ENCODE peak calls at places on chromosomes 4 and X, in ten cellular contexts. C, R, F, U, N, K, A, X, P and B are unnamed samples.

GRCh38 chr4:40196260-40196659 is 571 bp upstream of the RHOH start:
- DNase-seq in C (no peak), R (no peak), F (no peak), U (no peak), N (no peak), K (no peak), A (no peak), X (no peak), P (no peak), B (no peak)

GRCh38 chrX:85569691-85570090 is 190.2 kb upstream of the POF1B start:
- DNase-seq in C (no peak), R (no peak), F (no peak), U (no peak), N (no peak), K (no peak), A (no peak), X (no peak), P (no peak), B (no peak)

GRCh38 chr4:997375-998071 is 4.3 kb upstream of the SLC26A1 start:
- DNase-seq in C (no peak), R (no peak), F (no peak), U (no peak), N (no peak), K (no peak), A (no peak), X (no peak), P (no peak), B (no peak)

GRCh38 chr4:48071171-48071570 is 54.6 kb downstream of the NIPAL1 start:
- DNase-seq in C (no peak), R (no peak), F (no peak), U (no peak), N (peak), K (no peak), A (no peak), X (no peak), P (no peak), B (no peak)

GRCh38 chr4:6250235-6250983 is 19.2 kb upstream of the WFS1 start:
- DNase-seq in C (peak), R (no peak), F (peak), U (peak), N (peak), K (no peak), A (peak), X (no peak), P (peak), B (no peak)

GRCh38 chrX:71991164-71991563 is 80.5 kb downstream of the NHSL2 start:
- DNase-seq in C (no peak), R (no peak), F (peak), U (no peak), N (no peak), K (no peak), A (no peak), X (no peak), P (no peak), B (no peak)

GRCh38 chr4:35252866-35253265 is 991.4 kb downstream of the ARAP2 start:
- DNase-seq in C (no peak), R (no peak), F (no peak), U (no peak), N (no peak), K (peak), A (no peak), X (no peak), P (no peak), B (no peak)

GRCh38 chrX:153609917-153610833 is 11.2 kb upstream of the CCNQ start:
- DNase-seq in C (peak), R (peak), F (peak), U (peak), N (peak), K (peak), A (no peak), X (peak), P (peak), B (no peak)

GRCh38 chrX:70087857-70088256 is 25.6 kb downstream of the OTUD6A start:
- DNase-seq in C (no peak), R (no peak), F (no peak), U (no peak), N (peak), K (no peak), A (no peak), X (no peak), P (no peak), B (no peak)

GRCh38 chr4:84803121-84803520 is 163.4 kb downstream of the WDFY3 start:
- DNase-seq in C (no peak), R (no peak), F (no peak), U (no peak), N (no peak), K (no peak), A (no peak), X (no peak), P (no peak), B (no peak)

GRCh38 chrX:4735299-4735698 is 1021.9 kb upstream of the PRKX start:
- DNase-seq in C (no peak), R (no peak), F (no peak), U (no peak), N (no peak), K (no peak), A (no peak), X (no peak), P (no peak), B (no peak)

GRCh38 chr4:11428701-11429571 is at the start of gene HS3ST1:
- DNase-seq in C (peak), R (peak), F (peak), U (peak), N (peak), K (peak), A (peak), X (peak), P (peak), B (peak)

GRCh38 chrX:140765043-140765784 is 55.7 kb downstream of the LINC00632 start:
- DNase-seq in C (no peak), R (no peak), F (peak), U (no peak), N (peak), K (peak), A (no peak), X (no peak), P (no peak), B (no peak)

GRCh38 chrX:69021095-69021494 is 144.2 kb downstream of the PJA1 start:
- DNase-seq in C (no peak), R (no peak), F (peak), U (no peak), N (no peak), K (peak), A (no peak), X (no peak), P (no peak), B (no peak)

GRCh38 chr4:179595671-179596410 is 2153.6 kb upstream of the AGA start:
- DNase-seq in C (no peak), R (no peak), F (no peak), U (no peak), N (peak), K (no peak), A (no peak), X (no peak), P (no peak), B (no peak)